ENCODE peak calls at places on chromosome 19, in nine cellular contexts. One of them, this sample, is unnamed.

GRCh38 chr19:18731562-18732008 is 48.1 kb downstream of the CRTC1 start:
- DNase-seq in stimulated activated CD8-positive, alpha-beta memory T cell treated with anti-CD3 and anti-CD28 coated beads, Interleukin-15, amount 100 ng/mL, for 1 hour: no peak
- DNase-seq in H9: no peak
- DNase-seq in ELF-1: no peak
- DNase-seq in M059J: no peak
- DNase-seq in fibroblast of the conjunctiva: no peak
- DNase-seq in hippocampal formation: no peak
- DNase-seq in NCI-H748 treated with DMSO at 0.1 percent for 48 hours: no peak
- DNase-seq in stimulated activated CD4-positive, alpha-beta T cell treated with anti-CD3 and anti-CD28 coated beads, Interleukin-4, amount 100 ng/mL, for 24 hours: no peak
- DNase-seq in this sample: no peak

GRCh38 chr19:32233885-32234284 is 111.5 kb upstream of the ZNF507 start:
- DNase-seq in stimulated activated CD8-positive, alpha-beta memory T cell treated with anti-CD3 and anti-CD28 coated beads, Interleukin-15, amount 100 ng/mL, for 1 hour: no peak
- DNase-seq in H9: no peak
- DNase-seq in ELF-1: no peak
- DNase-seq in M059J: no peak
- DNase-seq in fibroblast of the conjunctiva: no peak
- DNase-seq in hippocampal formation: peak
- DNase-seq in NCI-H748 treated with DMSO at 0.1 percent for 48 hours: no peak
- DNase-seq in stimulated activated CD4-positive, alpha-beta T cell treated with anti-CD3 and anti-CD28 coated beads, Interleukin-4, amount 100 ng/mL, for 24 hours: no peak
- DNase-seq in this sample: no peak

GRCh38 chr19:27765912-27766725 is 1446.8 kb downstream of the UQCRFS1 start:
- DNase-seq in stimulated activated CD8-positive, alpha-beta memory T cell treated with anti-CD3 and anti-CD28 coated beads, Interleukin-15, amount 100 ng/mL, for 1 hour: no peak
- DNase-seq in H9: no peak
- DNase-seq in ELF-1: no peak
- DNase-seq in M059J: no peak
- DNase-seq in fibroblast of the conjunctiva: no peak
- DNase-seq in hippocampal formation: no peak
- DNase-seq in NCI-H748 treated with DMSO at 0.1 percent for 48 hours: no peak
- DNase-seq in stimulated activated CD4-positive, alpha-beta T cell treated with anti-CD3 and anti-CD28 coated beads, Interleukin-4, amount 100 ng/mL, for 24 hours: no peak
- DNase-seq in this sample: no peak

GRCh38 chr19:18021121-18021755 is 13.3 kb downstream of the ARRDC2 start:
- DNase-seq in stimulated activated CD8-positive, alpha-beta memory T cell treated with anti-CD3 and anti-CD28 coated beads, Interleukin-15, amount 100 ng/mL, for 1 hour: peak
- DNase-seq in H9: no peak
- DNase-seq in ELF-1: no peak
- DNase-seq in M059J: peak
- DNase-seq in fibroblast of the conjunctiva: no peak
- DNase-seq in hippocampal formation: peak
- DNase-seq in NCI-H748 treated with DMSO at 0.1 percent for 48 hours: no peak
- DNase-seq in stimulated activated CD4-positive, alpha-beta T cell treated with anti-CD3 and anti-CD28 coated beads, Interleukin-4, amount 100 ng/mL, for 24 hours: peak
- DNase-seq in this sample: peak

GRCh38 chr19:54388001-54388802 is 23.5 kb upstream of the LAIR1 start:
- DNase-seq in stimulated activated CD8-positive, alpha-beta memory T cell treated with anti-CD3 and anti-CD28 coated beads, Interleukin-15, amount 100 ng/mL, for 1 hour: no peak
- DNase-seq in H9: no peak
- DNase-seq in ELF-1: peak
- DNase-seq in M059J: no peak
- DNase-seq in fibroblast of the conjunctiva: no peak
- DNase-seq in hippocampal formation: no peak
- DNase-seq in NCI-H748 treated with DMSO at 0.1 percent for 48 hours: no peak
- DNase-seq in stimulated activated CD4-positive, alpha-beta T cell treated with anti-CD3 and anti-CD28 coated beads, Interleukin-4, amount 100 ng/mL, for 24 hours: peak
- DNase-seq in this sample: peak

GRCh38 chr19:12938536-12939291 is at the start of gene CALR:
- DNase-seq in stimulated activated CD8-positive, alpha-beta memory T cell treated with anti-CD3 and anti-CD28 coated beads, Interleukin-15, amount 100 ng/mL, for 1 hour: no peak
- DNase-seq in H9: no peak
- DNase-seq in ELF-1: no peak
- DNase-seq in M059J: peak
- DNase-seq in fibroblast of the conjunctiva: no peak
- DNase-seq in hippocampal formation: no peak
- DNase-seq in NCI-H748 treated with DMSO at 0.1 percent for 48 hours: no peak
- DNase-seq in stimulated activated CD4-positive, alpha-beta T cell treated with anti-CD3 and anti-CD28 coated beads, Interleukin-4, amount 100 ng/mL, for 24 hours: peak
- DNase-seq in this sample: no peak

GRCh38 chr19:38032951-38033350 is 125.9 kb downstream of the SIPA1L3 start:
- DNase-seq in stimulated activated CD8-positive, alpha-beta memory T cell treated with anti-CD3 and anti-CD28 coated beads, Interleukin-15, amount 100 ng/mL, for 1 hour: no peak
- DNase-seq in H9: no peak
- DNase-seq in ELF-1: no peak
- DNase-seq in M059J: no peak
- DNase-seq in fibroblast of the conjunctiva: no peak
- DNase-seq in hippocampal formation: no peak
- DNase-seq in NCI-H748 treated with DMSO at 0.1 percent for 48 hours: no peak
- DNase-seq in stimulated activated CD4-positive, alpha-beta T cell treated with anti-CD3 and anti-CD28 coated beads, Interleukin-4, amount 100 ng/mL, for 24 hours: no peak
- DNase-seq in this sample: no peak

GRCh38 chr19:41323023-41323422 is 13.1 kb downstream of the CCDC97 start:
- DNase-seq in stimulated activated CD8-positive, alpha-beta memory T cell treated with anti-CD3 and anti-CD28 coated beads, Interleukin-15, amount 100 ng/mL, for 1 hour: no peak
- DNase-seq in H9: no peak
- DNase-seq in ELF-1: peak
- DNase-seq in M059J: peak
- DNase-seq in fibroblast of the conjunctiva: no peak
- DNase-seq in hippocampal formation: no peak
- DNase-seq in NCI-H748 treated with DMSO at 0.1 percent for 48 hours: no peak
- DNase-seq in stimulated activated CD4-positive, alpha-beta T cell treated with anti-CD3 and anti-CD28 coated beads, Interleukin-4, amount 100 ng/mL, for 24 hours: no peak
- DNase-seq in this sample: peak

GRCh38 chr19:16062789-16063188 is 13.5 kb upstream of the TPM4 start:
- DNase-seq in stimulated activated CD8-positive, alpha-beta memory T cell treated with anti-CD3 and anti-CD28 coated beads, Interleukin-15, amount 100 ng/mL, for 1 hour: peak
- DNase-seq in H9: peak
- DNase-seq in ELF-1: peak
- DNase-seq in M059J: peak
- DNase-seq in fibroblast of the conjunctiva: no peak
- DNase-seq in hippocampal formation: no peak
- DNase-seq in NCI-H748 treated with DMSO at 0.1 percent for 48 hours: peak
- DNase-seq in stimulated activated CD4-positive, alpha-beta T cell treated with anti-CD3 and anti-CD28 coated beads, Interleukin-4, amount 100 ng/mL, for 24 hours: peak
- DNase-seq in this sample: no peak

GRCh38 chr19:17448190-17448967 is at the start of gene TMEM221:
- DNase-seq in stimulated activated CD8-positive, alpha-beta memory T cell treated with anti-CD3 and anti-CD28 coated beads, Interleukin-15, amount 100 ng/mL, for 1 hour: no peak
- DNase-seq in H9: peak
- DNase-seq in ELF-1: peak
- DNase-seq in M059J: peak
- DNase-seq in fibroblast of the conjunctiva: no peak
- DNase-seq in hippocampal formation: no peak
- DNase-seq in NCI-H748 treated with DMSO at 0.1 percent for 48 hours: no peak
- DNase-seq in stimulated activated CD4-positive, alpha-beta T cell treated with anti-CD3 and anti-CD28 coated beads, Interleukin-4, amount 100 ng/mL, for 24 hours: peak
- DNase-seq in this sample: peak

GRCh38 chr19:43444531-43445340 is 20.7 kb downstream of the LYPD3 start:
- DNase-seq in stimulated activated CD8-positive, alpha-beta memory T cell treated with anti-CD3 and anti-CD28 coated beads, Interleukin-15, amount 100 ng/mL, for 1 hour: no peak
- DNase-seq in H9: no peak
- DNase-seq in ELF-1: no peak
- DNase-seq in M059J: peak
- DNase-seq in fibroblast of the conjunctiva: no peak
- DNase-seq in hippocampal formation: no peak
- DNase-seq in NCI-H748 treated with DMSO at 0.1 percent for 48 hours: no peak
- DNase-seq in stimulated activated CD4-positive, alpha-beta T cell treated with anti-CD3 and anti-CD28 coated beads, Interleukin-4, amount 100 ng/mL, for 24 hours: no peak
- DNase-seq in this sample: no peak

GRCh38 chr19:18204394-18205179 is 745 bp upstream of the RAB3A start:
- DNase-seq in stimulated activated CD8-positive, alpha-beta memory T cell treated with anti-CD3 and anti-CD28 coated beads, Interleukin-15, amount 100 ng/mL, for 1 hour: no peak
- DNase-seq in H9: no peak
- DNase-seq in ELF-1: no peak
- DNase-seq in M059J: no peak
- DNase-seq in fibroblast of the conjunctiva: no peak
- DNase-seq in hippocampal formation: peak
- DNase-seq in NCI-H748 treated with DMSO at 0.1 percent for 48 hours: no peak
- DNase-seq in stimulated activated CD4-positive, alpha-beta T cell treated with anti-CD3 and anti-CD28 coated beads, Interleukin-4, amount 100 ng/mL, for 24 hours: no peak
- DNase-seq in this sample: no peak

GRCh38 chr19:12757544-12758274 is 6.1 kb downstream of the BEST2 start:
- DNase-seq in stimulated activated CD8-positive, alpha-beta memory T cell treated with anti-CD3 and anti-CD28 coated beads, Interleukin-15, amount 100 ng/mL, for 1 hour: peak
- DNase-seq in H9: peak
- DNase-seq in ELF-1: peak
- DNase-seq in M059J: peak
- DNase-seq in fibroblast of the conjunctiva: peak
- DNase-seq in hippocampal formation: peak
- DNase-seq in NCI-H748 treated with DMSO at 0.1 percent for 48 hours: peak
- DNase-seq in stimulated activated CD4-positive, alpha-beta T cell treated with anti-CD3 and anti-CD28 coated beads, Interleukin-4, amount 100 ng/mL, for 24 hours: peak
- DNase-seq in this sample: peak

GRCh38 chr19:15195381-15195964 is 5.3 kb downstream of the NOTCH3 start:
- DNase-seq in stimulated activated CD8-positive, alpha-beta memory T cell treated with anti-CD3 and anti-CD28 coated beads, Interleukin-15, amount 100 ng/mL, for 1 hour: no peak
- DNase-seq in H9: peak
- DNase-seq in ELF-1: peak
- DNase-seq in M059J: peak
- DNase-seq in fibroblast of the conjunctiva: no peak
- DNase-seq in hippocampal formation: no peak
- DNase-seq in NCI-H748 treated with DMSO at 0.1 percent for 48 hours: no peak
- DNase-seq in stimulated activated CD4-positive, alpha-beta T cell treated with anti-CD3 and anti-CD28 coated beads, Interleukin-4, amount 100 ng/mL, for 24 hours: peak
- DNase-seq in this sample: peak

GRCh38 chr19:42253245-42254082 is 1.5 kb downstream of the ERF start:
- DNase-seq in stimulated activated CD8-positive, alpha-beta memory T cell treated with anti-CD3 and anti-CD28 coated beads, Interleukin-15, amount 100 ng/mL, for 1 hour: no peak
- DNase-seq in H9: peak
- DNase-seq in ELF-1: peak
- DNase-seq in M059J: peak
- DNase-seq in fibroblast of the conjunctiva: no peak
- DNase-seq in hippocampal formation: peak
- DNase-seq in NCI-H748 treated with DMSO at 0.1 percent for 48 hours: peak
- DNase-seq in stimulated activated CD4-positive, alpha-beta T cell treated with anti-CD3 and anti-CD28 coated beads, Interleukin-4, amount 100 ng/mL, for 24 hours: peak
- DNase-seq in this sample: peak

GRCh38 chr19:29259153-29259552 is 46.2 kb upstream of the UQCRFS1 start:
- DNase-seq in stimulated activated CD8-positive, alpha-beta memory T cell treated with anti-CD3 and anti-CD28 coated beads, Interleukin-15, amount 100 ng/mL, for 1 hour: no peak
- DNase-seq in H9: peak
- DNase-seq in ELF-1: peak
- DNase-seq in M059J: peak
- DNase-seq in fibroblast of the conjunctiva: no peak
- DNase-seq in hippocampal formation: no peak
- DNase-seq in NCI-H748 treated with DMSO at 0.1 percent for 48 hours: no peak
- DNase-seq in stimulated activated CD4-positive, alpha-beta T cell treated with anti-CD3 and anti-CD28 coated beads, Interleukin-4, amount 100 ng/mL, for 24 hours: no peak
- DNase-seq in this sample: no peak

GRCh38 chr19:46608178-46608577 is 7.0 kb downstream of the CALM3 start:
- DNase-seq in stimulated activated CD8-positive, alpha-beta memory T cell treated with anti-CD3 and anti-CD28 coated beads, Interleukin-15, amount 100 ng/mL, for 1 hour: no peak
- DNase-seq in H9: no peak
- DNase-seq in ELF-1: no peak
- DNase-seq in M059J: no peak
- DNase-seq in fibroblast of the conjunctiva: no peak
- DNase-seq in hippocampal formation: no peak
- DNase-seq in NCI-H748 treated with DMSO at 0.1 percent for 48 hours: no peak
- DNase-seq in stimulated activated CD4-positive, alpha-beta T cell treated with anti-CD3 and anti-CD28 coated beads, Interleukin-4, amount 100 ng/mL, for 24 hours: no peak
- DNase-seq in this sample: no peak

GRCh38 chr19:2546128-2547032 is 70.5 kb downstream of the GADD45B start:
- DNase-seq in stimulated activated CD8-positive, alpha-beta memory T cell treated with anti-CD3 and anti-CD28 coated beads, Interleukin-15, amount 100 ng/mL, for 1 hour: no peak
- DNase-seq in H9: peak
- DNase-seq in ELF-1: peak
- DNase-seq in M059J: peak
- DNase-seq in fibroblast of the conjunctiva: no peak
- DNase-seq in hippocampal formation: peak
- DNase-seq in NCI-H748 treated with DMSO at 0.1 percent for 48 hours: no peak
- DNase-seq in stimulated activated CD4-positive, alpha-beta T cell treated with anti-CD3 and anti-CD28 coated beads, Interleukin-4, amount 100 ng/mL, for 24 hours: no peak
- DNase-seq in this sample: peak

GRCh38 chr19:51203941-51204720 is 20.7 kb upstream of the CD33 start:
- DNase-seq in stimulated activated CD8-positive, alpha-beta memory T cell treated with anti-CD3 and anti-CD28 coated beads, Interleukin-15, amount 100 ng/mL, for 1 hour: no peak
- DNase-seq in H9: no peak
- DNase-seq in ELF-1: no peak
- DNase-seq in M059J: no peak
- DNase-seq in fibroblast of the conjunctiva: no peak
- DNase-seq in hippocampal formation: no peak
- DNase-seq in NCI-H748 treated with DMSO at 0.1 percent for 48 hours: no peak
- DNase-seq in stimulated activated CD4-positive, alpha-beta T cell treated with anti-CD3 and anti-CD28 coated beads, Interleukin-4, amount 100 ng/mL, for 24 hours: no peak
- DNase-seq in this sample: no peak

GRCh38 chr19:48061401-48062344 is 17.8 kb upstream of the CABP5 start:
- DNase-seq in stimulated activated CD8-positive, alpha-beta memory T cell treated with anti-CD3 and anti-CD28 coated beads, Interleukin-15, amount 100 ng/mL, for 1 hour: no peak
- DNase-seq in H9: peak
- DNase-seq in ELF-1: no peak
- DNase-seq in M059J: no peak
- DNase-seq in fibroblast of the conjunctiva: no peak
- DNase-seq in hippocampal formation: no peak
- DNase-seq in NCI-H748 treated with DMSO at 0.1 percent for 48 hours: no peak
- DNase-seq in stimulated activated CD4-positive, alpha-beta T cell treated with anti-CD3 and anti-CD28 coated beads, Interleukin-4, amount 100 ng/mL, for 24 hours: no peak
- DNase-seq in this sample: no peak

GRCh38 chr19:12090807-12091206 is 26.3 kb downstream of the ZNF844 start:
- DNase-seq in stimulated activated CD8-positive, alpha-beta memory T cell treated with anti-CD3 and anti-CD28 coated beads, Interleukin-15, amount 100 ng/mL, for 1 hour: peak
- DNase-seq in H9: peak
- DNase-seq in ELF-1: peak
- DNase-seq in M059J: peak
- DNase-seq in fibroblast of the conjunctiva: peak
- DNase-seq in hippocampal formation: peak
- DNase-seq in NCI-H748 treated with DMSO at 0.1 percent for 48 hours: peak
- DNase-seq in stimulated activated CD4-positive, alpha-beta T cell treated with anti-CD3 and anti-CD28 coated beads, Interleukin-4, amount 100 ng/mL, for 24 hours: peak
- DNase-seq in this sample: peak

GRCh38 chr19:5676711-5677110 is 3.6 kb downstream of the MICOS13 start:
- DNase-seq in stimulated activated CD8-positive, alpha-beta memory T cell treated with anti-CD3 and anti-CD28 coated beads, Interleukin-15, amount 100 ng/mL, for 1 hour: no peak
- DNase-seq in H9: no peak
- DNase-seq in ELF-1: no peak
- DNase-seq in M059J: no peak
- DNase-seq in fibroblast of the conjunctiva: no peak
- DNase-seq in hippocampal formation: no peak
- DNase-seq in NCI-H748 treated with DMSO at 0.1 percent for 48 hours: no peak
- DNase-seq in stimulated activated CD4-positive, alpha-beta T cell treated with anti-CD3 and anti-CD28 coated beads, Interleukin-4, amount 100 ng/mL, for 24 hours: no peak
- DNase-seq in this sample: no peak

GRCh38 chr19:38252935-38253691 is 3.1 kb downstream of the PPP1R14A start:
- DNase-seq in stimulated activated CD8-positive, alpha-beta memory T cell treated with anti-CD3 and anti-CD28 coated beads, Interleukin-15, amount 100 ng/mL, for 1 hour: no peak
- DNase-seq in H9: no peak
- DNase-seq in ELF-1: peak
- DNase-seq in M059J: no peak
- DNase-seq in fibroblast of the conjunctiva: no peak
- DNase-seq in hippocampal formation: peak
- DNase-seq in NCI-H748 treated with DMSO at 0.1 percent for 48 hours: no peak
- DNase-seq in stimulated activated CD4-positive, alpha-beta T cell treated with anti-CD3 and anti-CD28 coated beads, Interleukin-4, amount 100 ng/mL, for 24 hours: no peak
- DNase-seq in this sample: no peak

GRCh38 chr19:48043675-48044258 is at the start of gene CABP5:
- DNase-seq in stimulated activated CD8-positive, alpha-beta memory T cell treated with anti-CD3 and anti-CD28 coated beads, Interleukin-15, amount 100 ng/mL, for 1 hour: no peak
- DNase-seq in H9: no peak
- DNase-seq in ELF-1: no peak
- DNase-seq in M059J: no peak
- DNase-seq in fibroblast of the conjunctiva: no peak
- DNase-seq in hippocampal formation: no peak
- DNase-seq in NCI-H748 treated with DMSO at 0.1 percent for 48 hours: no peak
- DNase-seq in stimulated activated CD4-positive, alpha-beta T cell treated with anti-CD3 and anti-CD28 coated beads, Interleukin-4, amount 100 ng/mL, for 24 hours: no peak
- DNase-seq in this sample: no peak

GRCh38 chr19:30297969-30298368 is 74.2 kb upstream of the ZNF536 start:
- DNase-seq in stimulated activated CD8-positive, alpha-beta memory T cell treated with anti-CD3 and anti-CD28 coated beads, Interleukin-15, amount 100 ng/mL, for 1 hour: no peak
- DNase-seq in H9: peak
- DNase-seq in ELF-1: no peak
- DNase-seq in M059J: no peak
- DNase-seq in fibroblast of the conjunctiva: no peak
- DNase-seq in hippocampal formation: no peak
- DNase-seq in NCI-H748 treated with DMSO at 0.1 percent for 48 hours: no peak
- DNase-seq in stimulated activated CD4-positive, alpha-beta T cell treated with anti-CD3 and anti-CD28 coated beads, Interleukin-4, amount 100 ng/mL, for 24 hours: no peak
- DNase-seq in this sample: no peak

GRCh38 chr19:35845215-35846037 is 6.9 kb downstream of the NPHS1 start:
- DNase-seq in stimulated activated CD8-positive, alpha-beta memory T cell treated with anti-CD3 and anti-CD28 coated beads, Interleukin-15, amount 100 ng/mL, for 1 hour: no peak
- DNase-seq in H9: peak
- DNase-seq in ELF-1: no peak
- DNase-seq in M059J: no peak
- DNase-seq in fibroblast of the conjunctiva: no peak
- DNase-seq in hippocampal formation: no peak
- DNase-seq in NCI-H748 treated with DMSO at 0.1 percent for 48 hours: peak
- DNase-seq in stimulated activated CD4-positive, alpha-beta T cell treated with anti-CD3 and anti-CD28 coated beads, Interleukin-4, amount 100 ng/mL, for 24 hours: no peak
- DNase-seq in this sample: no peak

GRCh38 chr19:16579381-16579780 is 7.2 kb upstream of the SLC35E1 start:
- DNase-seq in stimulated activated CD8-positive, alpha-beta memory T cell treated with anti-CD3 and anti-CD28 coated beads, Interleukin-15, amount 100 ng/mL, for 1 hour: no peak
- DNase-seq in H9: no peak
- DNase-seq in ELF-1: no peak
- DNase-seq in M059J: no peak
- DNase-seq in fibroblast of the conjunctiva: no peak
- DNase-seq in hippocampal formation: no peak
- DNase-seq in NCI-H748 treated with DMSO at 0.1 percent for 48 hours: no peak
- DNase-seq in stimulated activated CD4-positive, alpha-beta T cell treated with anti-CD3 and anti-CD28 coated beads, Interleukin-4, amount 100 ng/mL, for 24 hours: no peak
- DNase-seq in this sample: no peak

GRCh38 chr19:40604647-40605200 is 3.6 kb downstream of the LTBP4 start:
- DNase-seq in stimulated activated CD8-positive, alpha-beta memory T cell treated with anti-CD3 and anti-CD28 coated beads, Interleukin-15, amount 100 ng/mL, for 1 hour: no peak
- DNase-seq in H9: peak
- DNase-seq in ELF-1: peak
- DNase-seq in M059J: no peak
- DNase-seq in fibroblast of the conjunctiva: no peak
- DNase-seq in hippocampal formation: no peak
- DNase-seq in NCI-H748 treated with DMSO at 0.1 percent for 48 hours: no peak
- DNase-seq in stimulated activated CD4-positive, alpha-beta T cell treated with anti-CD3 and anti-CD28 coated beads, Interleukin-4, amount 100 ng/mL, for 24 hours: no peak
- DNase-seq in this sample: no peak

GRCh38 chr19:35309481-35310279 is 17.7 kb downstream of the MAG start:
- DNase-seq in stimulated activated CD8-positive, alpha-beta memory T cell treated with anti-CD3 and anti-CD28 coated beads, Interleukin-15, amount 100 ng/mL, for 1 hour: no peak
- DNase-seq in H9: no peak
- DNase-seq in ELF-1: peak
- DNase-seq in M059J: peak
- DNase-seq in fibroblast of the conjunctiva: no peak
- DNase-seq in hippocampal formation: no peak
- DNase-seq in NCI-H748 treated with DMSO at 0.1 percent for 48 hours: no peak
- DNase-seq in stimulated activated CD4-positive, alpha-beta T cell treated with anti-CD3 and anti-CD28 coated beads, Interleukin-4, amount 100 ng/mL, for 24 hours: no peak
- DNase-seq in this sample: peak

GRCh38 chr19:4914736-4915501 is 5.6 kb downstream of the UHRF1 start:
- DNase-seq in stimulated activated CD8-positive, alpha-beta memory T cell treated with anti-CD3 and anti-CD28 coated beads, Interleukin-15, amount 100 ng/mL, for 1 hour: peak
- DNase-seq in H9: no peak
- DNase-seq in ELF-1: peak
- DNase-seq in M059J: peak
- DNase-seq in fibroblast of the conjunctiva: peak
- DNase-seq in hippocampal formation: no peak
- DNase-seq in NCI-H748 treated with DMSO at 0.1 percent for 48 hours: no peak
- DNase-seq in stimulated activated CD4-positive, alpha-beta T cell treated with anti-CD3 and anti-CD28 coated beads, Interleukin-4, amount 100 ng/mL, for 24 hours: peak
- DNase-seq in this sample: peak

GRCh38 chr19:4013886-4014540 is 6.5 kb downstream of the PIAS4 start:
- DNase-seq in stimulated activated CD8-positive, alpha-beta memory T cell treated with anti-CD3 and anti-CD28 coated beads, Interleukin-15, amount 100 ng/mL, for 1 hour: no peak
- DNase-seq in H9: no peak
- DNase-seq in ELF-1: peak
- DNase-seq in M059J: no peak
- DNase-seq in fibroblast of the conjunctiva: no peak
- DNase-seq in hippocampal formation: no peak
- DNase-seq in NCI-H748 treated with DMSO at 0.1 percent for 48 hours: no peak
- DNase-seq in stimulated activated CD4-positive, alpha-beta T cell treated with anti-CD3 and anti-CD28 coated beads, Interleukin-4, amount 100 ng/mL, for 24 hours: no peak
- DNase-seq in this sample: no peak